ENCODE peak calls at places on chromosomes 13 and 19, in five cellular contexts. A is AG09319, E is T-helper 9 cell, K is neural crest cell, O is amygdala. H is an unnamed sample.
A peak's percentile ranks its signal among the peaks of the same experiment; 100 is the strongest.

GRCh38 chr13:45055902-45056648 is 64.2 kb upstream of the GTF2F2 start:
- DNase-seq in A (peak; percentile 19), E (no peak), K (no peak), O (no peak), H (peak; percentile 69)

GRCh38 chr19:55113570-55114039 is 3.8 kb downstream of the PPP1R12C start:
- DNase-seq in A (peak; percentile 85), E (no peak), K (peak; percentile 65), O (no peak), H (no peak)

GRCh38 chr13:102769679-102770078 is 3.9 kb downstream of the TEX30 start:
- DNase-seq in A (no peak), E (no peak), K (no peak), O (no peak), H (no peak)

GRCh38 chr13:31631716-31632115 is 107.6 kb upstream of the RXFP2 start:
- DNase-seq in A (no peak), E (no peak), K (no peak), O (no peak), H (no peak)

GRCh38 chr19:11142528-11143171 is 12.9 kb downstream of the SPC24 start:
- DNase-seq in A (peak; percentile 90), E (no peak), K (no peak), O (no peak), H (no peak)

GRCh38 chr19:10454267-10454666 is 33.9 kb downstream of the PDE4A start:
- DNase-seq in A (no peak), E (no peak), K (peak; percentile 40), O (no peak), H (no peak)

GRCh38 chr19:19461671-19462622 is 53.4 kb downstream of the TSSK6 start:
- DNase-seq in A (no peak), E (no peak), K (peak; percentile 57), O (no peak), H (no peak)

GRCh38 chr19:7349231-7349591 is 474 bp downstream of the ARHGEF18 start:
- DNase-seq in A (no peak), E (no peak), K (no peak), O (no peak), H (no peak)

GRCh38 chr13:83221256-83221655 is 661.0 kb downstream of the SLITRK1 start:
- DNase-seq in A (no peak), E (no peak), K (no peak), O (no peak), H (peak; percentile 42)

GRCh38 chr19:33823341-33823740 is 26.7 kb downstream of the KCTD15 start:
- DNase-seq in A (no peak), E (no peak), K (no peak), O (no peak), H (no peak)

GRCh38 chr19:5897189-5897969 is 6.2 kb downstream of the NDUFA11 start:
- DNase-seq in A (no peak), E (no peak), K (no peak), O (no peak), H (no peak)

GRCh38 chr19:40610396-40611064 is 9.4 kb downstream of the LTBP4 start:
- DNase-seq in A (no peak), E (peak; percentile 63), K (no peak), O (no peak), H (no peak)

GRCh38 chr13:46317120-46317519 is 69.9 kb downstream of the RUBCNL start:
- DNase-seq in A (no peak), E (no peak), K (no peak), O (no peak), H (no peak)

GRCh38 chr19:42850981-42851717 is 28.4 kb downstream of the PSG1 start:
- DNase-seq in A (peak; percentile 90), E (no peak), K (no peak), O (no peak), H (peak; percentile 88)

GRCh38 chr13:20616059-20616797 is 49.3 kb downstream of the IFT88 start:
- DNase-seq in A (peak; percentile 32), E (no peak), K (no peak), O (no peak), H (no peak)

H was measured in keratinocyte.